ENCODE peak calls at places on chromosomes 4 and X, in nine cellular contexts. P is epithelial cell of esophagus, A is Peyer's patch, G is lung, R is osteocyte, N is astrocyte, O is AG09319, B is nephron progenitor cell, Q is upper lobe of right lung. H is an unnamed sample.

GRCh38 chr4:83686166-83686565 is 150.3 kb downstream of the GPAT3 start:
- DNase-seq in P (peak), Q (no peak), A (no peak), G (no peak), O (no peak), B (no peak), N (no peak), R (no peak), H (peak)

GRCh38 chr4:8704632-8705031 is 112.1 kb downstream of the CPZ start:
- DNase-seq in P (no peak), A (no peak), Q (peak), R (no peak), N (no peak), G (no peak), O (no peak), B (no peak), H (no peak)

GRCh38 chr4:75037253-75037652 is 104.3 kb downstream of the PARM1 start:
- DNase-seq in G (no peak), B (no peak), A (no peak), P (no peak), O (no peak), N (no peak), Q (no peak), R (no peak), H (no peak)

GRCh38 chrX:17682259-17682658 is 55.0 kb upstream of the SCML1 start:
- DNase-seq in P (no peak), Q (no peak), G (no peak), N (no peak), R (no peak), O (no peak), B (no peak), A (no peak), H (no peak)

GRCh38 chrX:153818571-153819397 is 11.6 kb downstream of the PDZD4 start:
- DNase-seq in R (peak), P (no peak), B (peak), O (no peak), Q (no peak), A (peak), N (no peak), G (no peak), H (no peak)

GRCh38 chrX:115018040-115018647 is 728 bp upstream of the IL13RA2 start:
- DNase-seq in R (no peak), O (no peak), B (peak), G (no peak), N (no peak), P (no peak), Q (no peak), A (no peak), H (no peak)

GRCh38 chrX:17519349-17519748 is 144.3 kb downstream of the NHS start:
- DNase-seq in Q (no peak), O (peak), A (no peak), N (no peak), R (no peak), P (no peak), B (no peak), G (peak), H (no peak)

GRCh38 chr4:7612311-7612710 is 177.6 kb upstream of the PSAPL1 start:
- DNase-seq in O (no peak), R (no peak), N (no peak), G (no peak), Q (no peak), B (no peak), A (no peak), P (no peak), H (no peak)

GRCh38 chr4:1175635-1176229 is 3.3 kb upstream of the SPON2 start:
- DNase-seq in P (no peak), Q (no peak), O (no peak), R (no peak), N (no peak), B (no peak), A (no peak), G (no peak), H (no peak)

GRCh38 chr4:2276581-2277325 is 14.8 kb upstream of the MXD4 start:
- DNase-seq in Q (no peak), P (no peak), B (no peak), A (no peak), O (no peak), N (no peak), R (no peak), G (no peak), H (no peak)

GRCh38 chrX:107823042-107823441 is 2.6 kb upstream of the MID2 start:
- DNase-seq in B (no peak), Q (no peak), A (no peak), R (no peak), O (no peak), P (peak), G (no peak), N (no peak), H (no peak)

GRCh38 chr4:122450847-122451246 is 5.7 kb downstream of the IL2 start:
- DNase-seq in B (peak), P (peak), R (no peak), Q (no peak), A (no peak), N (no peak), O (no peak), G (no peak), H (peak)

GRCh38 chrX:37367946-37368345 is 18.8 kb downstream of the PRRG1 start:
- DNase-seq in N (no peak), A (no peak), Q (no peak), G (no peak), B (no peak), O (no peak), R (no peak), P (no peak), H (no peak)

GRCh38 chr4:170610464-170610863 is 520.7 kb upstream of the AADAT start:
- DNase-seq in O (no peak), G (no peak), N (no peak), Q (no peak), R (no peak), A (no peak), P (no peak), B (no peak), H (no peak)

GRCh38 chr4:87419578-87420249 is 2.7 kb upstream of the NUDT9 start:
- DNase-seq in Q (no peak), G (no peak), P (peak), O (no peak), B (no peak), A (no peak), R (no peak), N (peak), H (no peak)

GRCh38 chr4:153204247-153205027 is at the start of gene TRIM2:
- DNase-seq in A (peak), B (peak), P (peak), Q (peak), O (no peak), N (peak), G (peak), R (no peak), H (no peak)

GRCh38 chr4:128481752-128482480 is 194.3 kb upstream of the PGRMC2 start:
- DNase-seq in R (no peak), O (no peak), Q (no peak), B (no peak), P (no peak), G (no peak), N (no peak), A (no peak), H (no peak)

GRCh38 chrX:132614297-132614696 is 125.5 kb upstream of the MBNL3 start:
- DNase-seq in P (peak), R (no peak), G (no peak), N (no peak), B (peak), O (no peak), A (no peak), Q (no peak), H (no peak)
- TF ChIP-seq CTCF in P (peak), R (peak), G (no peak), N (no peak), B (peak), O (peak), A (no peak), Q (no peak), H (peak)

DNA sequence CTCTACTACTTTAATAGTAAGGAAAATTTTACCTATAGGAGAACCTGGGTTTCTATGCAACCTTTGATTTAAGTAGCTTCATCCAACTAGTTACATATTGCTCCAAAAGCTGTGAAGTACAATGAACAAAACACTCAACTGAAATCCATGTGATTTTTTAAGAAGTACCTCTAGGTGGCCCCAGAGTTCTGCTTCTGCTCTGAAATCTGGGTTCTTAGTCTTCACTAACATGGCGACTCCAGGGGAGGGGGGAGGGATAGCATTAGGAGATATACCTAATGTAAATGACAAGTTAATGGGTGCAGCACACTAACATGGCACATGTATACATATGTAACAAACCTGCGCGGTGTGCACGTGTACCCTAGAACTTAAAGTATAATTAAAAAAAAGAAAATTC is 73.4 kb upstream of the MAGEB2 start:
- DNase-seq in R (no peak), Q (no peak), P (peak), A (no peak), O (peak), N (peak), B (peak), G (no peak), H (no peak)
- TF ChIP-seq CTCF in R (peak), Q (no peak), P (peak), A (no peak), O (peak), N (peak), B (peak), G (no peak), H (peak)

DNA sequence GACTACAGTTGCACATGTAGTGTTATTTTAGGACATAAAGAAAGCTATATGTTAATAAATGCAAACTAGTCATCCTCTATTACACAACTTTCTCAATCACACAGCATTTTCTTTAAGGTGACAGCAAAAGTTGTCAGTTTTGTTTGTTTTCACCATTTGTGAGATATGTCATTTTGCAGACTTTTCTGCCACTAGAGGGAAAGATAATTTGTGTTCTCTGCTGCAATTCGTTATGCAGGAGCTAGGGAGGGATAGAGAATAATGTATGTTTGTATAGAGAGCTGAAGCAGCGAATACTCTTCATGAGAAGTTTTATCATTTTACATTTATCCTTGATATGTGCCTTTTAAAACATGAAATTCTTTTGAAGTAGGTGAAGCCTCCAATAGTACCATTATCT is 670.6 kb upstream of the ATOH1 start:
- DNase-seq in R (no peak), P (peak), B (no peak), G (no peak), A (no peak), O (no peak), N (no peak), Q (no peak), H (no peak)
- TF ChIP-seq CTCF in R (peak), P (peak), B (no peak), G (no peak), A (no peak), O (peak), N (no peak), Q (no peak), H (peak)

GRCh38 chrX:8042304-8042703 is 115.1 kb upstream of the PNPLA4 start:
- DNase-seq in B (no peak), P (peak), R (no peak), G (no peak), N (no peak), Q (no peak), A (no peak), O (no peak), H (peak)
- TF ChIP-seq CTCF in B (peak), P (peak), R (no peak), G (no peak), N (peak), Q (no peak), A (peak), O (no peak), H (peak)

GRCh38 chr4:185209031-185209851 is at the start of gene SNX25:
- DNase-seq in Q (peak), A (peak), G (peak), B (peak), N (peak), O (no peak), P (peak), R (peak), H (peak)
- TF ChIP-seq CTCF in Q (peak), A (peak), G (no peak), B (no peak), N (no peak), O (no peak), P (no peak), R (peak), H (peak)